ENCODE peak calls at places on chromosomes 13 and 19, in seven cellular contexts. X, L, M, K, Z, A and H are unnamed samples.
A peak's percentile ranks its signal among the peaks of the same experiment; 100 is the strongest.

GRCh38 chr19:30664358-30665058 is 292.3 kb downstream of the ZNF536 start:
- DNase-seq in A (no peak), K (peak; percentile 33), M (peak; percentile 58), X (peak; percentile 84), Z (no peak), L (peak; percentile 83), H (no peak)

GRCh38 chr19:50921391-50922315 is 10.5 kb upstream of the KLK4 start:
- DNase-seq in M (no peak), K (no peak), A (no peak), X (no peak), L (peak; percentile 36), Z (no peak), H (no peak)

GRCh38 chr13:27559714-27560113 is 60.6 kb downstream of the LNX2 start:
- DNase-seq in A (no peak), Z (no peak), L (no peak), M (no peak), X (no peak), K (no peak), H (no peak)

GRCh38 chr19:55678121-55678671 is 3.2 kb downstream of the EPN1 start:
- DNase-seq in M (peak; percentile 43), L (no peak), Z (no peak), K (no peak), A (no peak), X (no peak), H (no peak)

GRCh38 chr19:29771708-29772415 is 39.9 kb upstream of the CCNE1 start:
- DNase-seq in K (peak; percentile 22), M (peak; percentile 41), Z (no peak), X (peak; percentile 41), L (peak; percentile 86), A (peak; percentile 43), H (no peak)

GRCh38 chr13:109868583-109869311 is 82.4 kb upstream of the IRS2 start:
- DNase-seq in L (no peak), A (no peak), Z (no peak), M (no peak), X (no peak), K (no peak), H (no peak)

GRCh38 chr13:46113596-46113995 is 8.8 kb upstream of the CPB2 start:
- DNase-seq in X (no peak), L (no peak), A (no peak), K (no peak), M (no peak), Z (no peak), H (no peak)

GRCh38 chr13:99982741-99983400 is 1.3 kb downstream of the ZIC2 start:
- DNase-seq in A (no peak), K (no peak), M (no peak), X (no peak), Z (no peak), L (peak; percentile 31), H (peak; percentile 69)

GRCh38 chr13:110371550-110372465 is 64.7 kb downstream of the COL4A2 start:
- DNase-seq in K (no peak), L (no peak), X (no peak), M (no peak), A (no peak), Z (no peak), H (no peak)

GRCh38 chr13:22915442-22916082 is 265.2 kb upstream of the SGCG start:
- DNase-seq in Z (peak; percentile 85), K (peak; percentile 32), X (no peak), M (peak; percentile 40), L (peak; percentile 84), A (peak; percentile 22), H (no peak)

DNA sequence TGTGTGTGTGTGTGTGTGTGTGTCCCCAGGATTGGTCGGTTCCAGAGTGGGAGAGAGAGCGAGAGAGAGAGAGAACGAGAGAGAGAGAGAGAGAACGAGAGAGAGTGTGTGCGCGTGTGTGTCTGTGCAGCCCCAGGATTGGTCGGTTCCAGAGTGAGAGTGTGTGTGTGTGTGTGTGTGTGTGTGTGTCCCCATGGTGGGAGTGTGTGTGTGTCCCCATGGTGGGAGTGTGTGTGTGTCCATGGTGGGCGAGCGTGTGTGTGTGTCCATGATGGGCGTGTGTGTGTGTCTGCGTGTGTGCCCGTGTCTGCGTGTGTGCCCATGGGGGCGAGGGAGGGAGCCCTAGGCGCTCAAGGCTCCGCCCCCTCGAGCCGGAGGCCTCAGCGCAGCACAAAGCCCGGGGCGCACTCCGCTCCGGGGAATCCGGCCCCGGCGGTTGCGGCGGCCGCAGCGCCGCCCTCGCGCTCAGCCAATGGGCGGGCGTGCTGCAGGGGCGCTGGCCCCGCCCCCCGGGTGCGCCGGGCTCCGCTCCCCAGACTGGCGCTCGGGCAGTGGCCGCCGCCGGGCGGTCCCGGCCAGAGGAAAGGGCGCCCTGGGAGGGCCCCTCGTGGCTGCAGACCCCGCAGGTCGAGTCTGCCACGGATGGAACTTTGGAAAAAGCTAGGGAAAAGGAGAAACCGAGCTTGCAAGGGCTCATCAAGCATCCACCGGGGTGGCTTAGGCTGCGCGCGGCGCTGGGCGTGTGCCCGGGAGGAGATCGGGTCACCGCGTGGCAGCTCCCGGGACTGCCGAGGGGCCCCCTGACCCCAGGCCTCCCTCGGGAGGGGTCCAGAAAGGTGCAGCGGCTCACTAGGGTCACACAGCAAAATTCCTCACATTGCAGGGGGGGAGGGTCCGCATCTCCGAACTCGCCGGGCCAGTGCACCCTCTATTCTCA is 96.2 kb downstream of the INSR start:
- DNase-seq in Z (peak; percentile 97), L (peak; percentile 94), X (peak; percentile 86), K (peak; percentile 90), A (peak; percentile 84), M (peak; percentile 95), H (peak; percentile 94)
- TF ChIP-seq POLR2AphosphoS5 in Z (peak; percentile 26), L (peak; percentile 78), X (peak; percentile 54), K (peak; percentile 44), A (peak; percentile 68), M (peak; percentile 66), H (no peak)

DNA sequence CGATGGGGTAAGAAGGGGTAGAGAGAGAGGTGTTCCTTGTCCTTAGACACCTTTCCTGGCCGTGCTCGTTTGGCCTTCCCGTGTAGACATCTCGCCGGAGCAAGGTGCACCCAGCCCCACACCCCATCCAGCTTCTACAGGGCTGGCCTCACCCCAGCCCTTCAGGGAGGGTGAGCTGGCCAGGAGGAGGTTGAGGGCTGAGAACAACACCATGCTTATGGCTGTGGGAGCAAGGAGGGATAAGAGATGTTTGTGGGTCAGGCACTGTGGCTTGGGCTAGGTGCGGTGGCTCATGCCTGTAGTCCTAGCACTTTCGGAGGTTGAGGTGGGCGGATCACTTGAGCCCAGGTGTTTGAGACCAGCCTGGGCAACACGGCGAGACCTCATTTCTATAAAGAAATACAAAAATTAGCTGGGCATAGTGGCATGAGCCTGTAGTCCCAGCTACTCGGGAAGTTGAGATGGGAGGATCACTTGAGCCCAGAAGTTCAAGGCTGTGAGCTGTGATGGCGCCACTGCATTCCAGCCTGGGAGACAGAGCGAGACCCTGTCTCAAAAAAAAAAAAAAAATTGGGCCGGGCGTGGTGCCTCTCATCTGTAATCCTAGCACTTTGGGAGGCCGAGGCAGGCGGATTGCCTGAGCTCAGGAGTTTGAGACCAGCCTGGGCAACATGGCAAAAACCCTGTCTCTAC is 15.5 kb downstream of the SMARCA4 start:
- DNase-seq in K (no peak), L (no peak), X (peak; percentile 43), A (no peak), M (peak; percentile 34), Z (no peak), H (no peak)
- H3K27ac ChIP-seq in K (peak overlapping the region; percentile 25), L (peak overlapping the region; percentile 72), X (peak overlapping the region; percentile 48), A (no peak overlapping the region), M (peak overlapping the region; percentile 58), Z (peak overlapping the region; percentile 48), H (peak overlapping the region; percentile 77)

DNA sequence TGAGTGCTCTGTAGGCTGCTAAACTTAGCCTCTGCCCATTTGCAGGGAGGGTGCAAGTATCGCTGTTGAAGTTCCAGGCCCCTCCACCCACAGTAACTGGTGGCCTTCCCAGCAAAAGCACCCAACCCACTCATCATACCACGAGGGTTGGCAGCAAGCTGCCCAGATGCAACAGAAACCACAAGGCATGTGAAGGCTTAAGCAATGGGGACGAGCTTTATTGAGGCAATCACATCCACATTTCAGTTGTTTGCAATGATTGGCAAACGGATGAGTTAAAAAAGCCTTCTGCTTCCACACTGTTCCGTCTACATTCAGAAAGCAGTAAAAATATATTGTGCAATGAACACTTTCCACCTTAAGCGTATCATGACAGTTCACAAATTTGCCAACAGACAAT is 10.3 kb downstream of the GJB6 start:
- DNase-seq in Z (no peak), L (no peak), A (no peak), X (no peak), K (no peak), M (no peak), H (no peak)
- TF ChIP-seq POLR2AphosphoS5 in Z (no peak), L (no peak), A (no peak), X (no peak), K (no peak), M (no peak), H (no peak)

GRCh38 chr19:48206402-48207093 is 36.1 kb downstream of the ZSWIM9 start:
- DNase-seq in K (no peak), M (peak; percentile 54), X (no peak), L (no peak), Z (no peak), A (no peak), H (no peak)
- H3K27ac ChIP-seq in K (no peak overlapping the region), M (no peak overlapping the region), X (no peak overlapping the region), L (no peak overlapping the region), Z (no peak overlapping the region), A (no peak overlapping the region), H (no peak overlapping the region)

DNA sequence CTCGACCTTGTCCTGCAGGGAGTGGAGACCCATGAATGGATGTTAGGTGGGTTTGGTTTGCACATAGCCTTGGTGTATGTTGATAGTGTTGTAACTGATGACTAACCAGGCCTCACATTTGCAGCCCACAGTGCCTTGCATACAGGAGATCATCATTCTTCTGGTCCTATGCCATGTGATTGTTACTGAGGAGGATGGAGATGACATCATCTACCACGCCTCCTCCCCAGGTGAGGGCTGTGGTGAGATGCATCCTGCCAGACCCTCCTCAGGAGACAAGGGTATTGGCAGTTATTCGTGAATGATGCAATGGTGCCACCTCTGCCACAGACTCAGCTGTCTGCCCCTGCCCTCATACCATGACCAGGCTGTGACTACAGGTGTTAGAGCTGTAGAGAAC is 1294.1 kb downstream of the UQCRFS1 start:
- DNase-seq in Z (no peak), L (no peak), K (no peak), A (no peak), X (no peak), M (no peak), H (no peak)
- TF ChIP-seq POLR2AphosphoS5 in Z (no peak), L (no peak), K (no peak), A (no peak), X (no peak), M (no peak), H (no peak)

GRCh38 chr13:32978278-32978677 is 37.9 kb upstream of the KL start:
- DNase-seq in X (no peak), Z (no peak), L (no peak), M (no peak), K (no peak), A (no peak), H (no peak)

GRCh38 chr13:32984857-32985626 is 31.2 kb upstream of the KL start:
- DNase-seq in A (no peak), K (peak; percentile 65), Z (peak; percentile 87), X (no peak), L (no peak), M (peak; percentile 39), H (no peak)

GRCh38 chr13:32987462-32987861 is 28.8 kb upstream of the KL start:
- DNase-seq in A (no peak), L (no peak), Z (no peak), X (no peak), M (no peak), K (no peak), H (no peak)

GRCh38 chr13:32986552-32986951 is 29.7 kb upstream of the KL start:
- DNase-seq in M (no peak), X (no peak), A (no peak), L (peak; percentile 17), Z (no peak), K (no peak), H (no peak)

GRCh38 chr13:32983058-32983457 is 33.2 kb upstream of the KL start:
- DNase-seq in K (no peak), L (no peak), Z (no peak), X (no peak), M (no peak), A (no peak), H (no peak)
- H3K27ac ChIP-seq in K (no peak overlapping the region), L (no peak overlapping the region), Z (no peak overlapping the region), X (no peak overlapping the region), M (no peak overlapping the region), A (no peak overlapping the region), H (no peak overlapping the region)